ENCODE peak calls at places on chromosomes 7 and 10, in ten cellular contexts. F is activated T-cell treated with anti-CD3 and anti-CD28 coated beads, Interleukin-2, amount 50 U/mL, for 48 hours; X is breast epithelium; W is HEK293T; U is AG04450; P is LoVo; R is cardiac muscle cell; J is fibroblast of villous mesenchyme; Y is keratinocyte; O is spleen. B is an unnamed sample.

GRCh38 chr10:116753759-116754158 is 11.4 kb upstream of the HSPA12A start:
- DNase-seq in F (no peak), X (no peak), W (no peak), U (no peak), P (no peak), R (no peak), J (no peak), Y (no peak), O (no peak), B (no peak)

GRCh38 chr7:148954766-148955165 is 70.7 kb upstream of the EZH2 start:
- DNase-seq in F (no peak), X (no peak), W (no peak), U (no peak), P (no peak), R (no peak), J (no peak), Y (no peak), O (no peak), B (no peak)

GRCh38 chr7:94700926-94701554 is 45.1 kb upstream of the SGCE start:
- DNase-seq in F (no peak), X (no peak), W (no peak), U (no peak), P (no peak), R (no peak), J (peak), Y (no peak), O (no peak), B (no peak)

GRCh38 chr7:447523-447922 is 72.1 kb downstream of the PDGFA start:
- DNase-seq in F (no peak), X (no peak), W (no peak), U (no peak), P (no peak), R (no peak), J (no peak), Y (no peak), O (no peak), B (no peak)

GRCh38 chr7:44325181-44325671 is at the start of gene CAMK2B:
- DNase-seq in F (peak), X (no peak), W (peak), U (no peak), P (no peak), R (peak), J (no peak), Y (no peak), O (no peak), B (no peak)

GRCh38 chr7:50476953-50477625 is 26.9 kb upstream of the FIGNL1 start:
- DNase-seq in F (no peak), X (no peak), W (no peak), U (no peak), P (no peak), R (no peak), J (no peak), Y (no peak), O (no peak), B (no peak)

GRCh38 chr7:32941996-32942782 is 15.1 kb upstream of the FKBP9 start:
- DNase-seq in F (peak), X (peak), W (peak), U (no peak), P (peak), R (peak), J (peak), Y (no peak), O (peak), B (peak)

GRCh38 chr7:100053201-100053600 is 3.6 kb downstream of the ZSCAN21 start:
- DNase-seq in F (no peak), X (no peak), W (peak), U (peak), P (peak), R (peak), J (peak), Y (peak), O (no peak), B (no peak)

GRCh38 chr7:39688611-39689485 is 65.5 kb downstream of the RALA start:
- DNase-seq in F (no peak), X (no peak), W (no peak), U (no peak), P (peak), R (no peak), J (peak), Y (peak), O (no peak), B (no peak)

GRCh38 chr7:107007892-107008287 is 36.6 kb upstream of the PRKAR2B start:
- DNase-seq in F (no peak), X (no peak), W (no peak), U (no peak), P (no peak), R (peak), J (no peak), Y (no peak), O (no peak), B (no peak)

GRCh38 chr10:98267894-98268693 is at the start of gene LOXL4:
- DNase-seq in F (no peak), X (no peak), W (peak), U (no peak), P (no peak), R (peak), J (peak), Y (no peak), O (no peak), B (no peak)

GRCh38 chr10:124217906-124218769 is 124.7 kb upstream of the CHST15 start:
- DNase-seq in F (no peak), X (no peak), W (no peak), U (no peak), P (no peak), R (peak), J (no peak), Y (peak), O (no peak), B (no peak)

B was measured in neural crest cell.